ENCODE peak calls at places on chromosomes 13 and 19, in nine cellular contexts. B is neural progenitor cell, L is uterus, V is body of pancreas, Q is kidney, C is left ventricle myocardium inferior, R is pancreas, F is endodermal cell, I is fibroblast of lung. A is an unnamed sample. For H3K4me1, the result is how much of the 10 kb centered on the place peaks cover.

GRCh38 chr13:60327551-60327950 is 69.5 kb upstream of the TDRD3 start:
- DNase-seq in B (no peak), L (no peak), V (no peak), Q (no peak), C (no peak), R (no peak), F (no peak), I (no peak), A (no peak)

GRCh38 chr13:107457686-107458085 is 757.6 kb downstream of the LIG4 start:
- DNase-seq in B (peak), L (no peak), V (no peak), Q (no peak), C (no peak), R (no peak), F (no peak), I (no peak), A (no peak)

GRCh38 chr13:60754211-60754610 is 357.2 kb downstream of the TDRD3 start:
- DNase-seq in B (peak), L (no peak), V (no peak), Q (no peak), C (no peak), R (no peak), F (peak), I (no peak), A (no peak)

GRCh38 chr19:2127758-2128157 is 23.6 kb downstream of the AP3D1 start:
- DNase-seq in B (no peak), L (no peak), V (no peak), Q (no peak), C (peak), R (no peak), F (no peak), I (no peak), A (peak)

GRCh38 chr19:27774827-27775226 is 1438.1 kb downstream of the UQCRFS1 start:
- DNase-seq in B (no peak), L (no peak), V (no peak), Q (no peak), C (no peak), R (no peak), F (peak), I (no peak), A (no peak)

GRCh38 chr13:103799028-103799427 is 732.8 kb upstream of the SLC10A2 start:
- DNase-seq in B (no peak), L (no peak), V (no peak), Q (no peak), C (no peak), R (no peak), F (no peak), I (no peak), A (no peak)

GRCh38 chr13:80251403-80251802 is 89.5 kb downstream of the SPRY2 start:
- DNase-seq in B (peak), L (no peak), V (no peak), Q (no peak), C (no peak), R (no peak), F (no peak), I (peak), A (no peak)

GRCh38 chr13:66509176-66509575 is 721.0 kb downstream of the PCDH9 start:
- DNase-seq in B (no peak), L (no peak), V (no peak), Q (no peak), C (no peak), R (no peak), F (no peak), I (no peak), A (no peak)

GRCh38 chr13:98173431-98173921 is 3.6 kb downstream of the RNF113B start:
- DNase-seq in B (peak), L (peak), V (peak), Q (no peak), C (no peak), R (no peak), F (peak), I (peak), A (peak)

GRCh38 chr19:38455031-38455430 is 21.5 kb downstream of the RYR1 start:
- DNase-seq in B (peak), L (no peak), V (no peak), Q (no peak), C (no peak), R (no peak), F (peak), I (peak), A (no peak)

GRCh38 chr13:22018297-22019210 is 347.7 kb downstream of the FGF9 start:
- DNase-seq in B (no peak), L (no peak), V (no peak), Q (no peak), C (no peak), R (no peak), F (no peak), I (no peak), A (no peak)

GRCh38 chr19:10895920-10896319 is 24.6 kb downstream of the CARM1 start:
- DNase-seq in B (no peak), L (no peak), V (no peak), Q (no peak), C (no peak), R (no peak), F (peak), I (no peak), A (no peak)

GRCh38 chr19:18203863-18204393 is at the start of gene RAB3A:
- DNase-seq in B (peak), L (peak), V (peak), Q (peak), C (peak), R (peak), F (peak), I (peak), A (peak)
- TF ChIP-seq CTCF in B (peak), L (no peak), V (no peak), Q (no peak), C (no peak), R (no peak), F (peak), I (no peak), A (no peak)

DNA sequence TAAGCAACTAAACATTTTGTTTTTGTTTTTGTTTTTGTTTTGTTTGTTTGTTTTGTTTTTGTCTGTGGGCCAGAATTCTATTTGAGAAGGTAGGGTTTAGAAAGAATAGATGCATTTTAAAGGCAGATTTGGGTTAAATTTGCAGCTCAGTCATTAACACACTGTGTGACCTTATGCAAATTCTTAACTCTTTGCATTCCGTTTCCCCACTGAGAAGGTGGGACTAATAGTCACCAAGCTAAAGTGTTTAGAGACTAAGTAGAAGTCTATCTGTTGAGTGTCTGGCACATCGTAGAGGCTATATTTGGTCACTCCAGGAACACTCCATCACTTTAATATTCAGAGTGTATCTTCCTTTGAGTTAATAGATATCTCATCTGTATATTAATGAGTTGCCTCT is 87.1 kb downstream of the CCNA1 start:
- DNase-seq in B (no peak), L (no peak), V (no peak), Q (no peak), C (no peak), R (no peak), F (no peak), I (no peak), A (no peak)
- H3K4me1 ChIP-seq in B (under half), L (under half), V (under half), Q (under half), C (under half), R (under half), F (under half), I (under half), A (under half)

DNA sequence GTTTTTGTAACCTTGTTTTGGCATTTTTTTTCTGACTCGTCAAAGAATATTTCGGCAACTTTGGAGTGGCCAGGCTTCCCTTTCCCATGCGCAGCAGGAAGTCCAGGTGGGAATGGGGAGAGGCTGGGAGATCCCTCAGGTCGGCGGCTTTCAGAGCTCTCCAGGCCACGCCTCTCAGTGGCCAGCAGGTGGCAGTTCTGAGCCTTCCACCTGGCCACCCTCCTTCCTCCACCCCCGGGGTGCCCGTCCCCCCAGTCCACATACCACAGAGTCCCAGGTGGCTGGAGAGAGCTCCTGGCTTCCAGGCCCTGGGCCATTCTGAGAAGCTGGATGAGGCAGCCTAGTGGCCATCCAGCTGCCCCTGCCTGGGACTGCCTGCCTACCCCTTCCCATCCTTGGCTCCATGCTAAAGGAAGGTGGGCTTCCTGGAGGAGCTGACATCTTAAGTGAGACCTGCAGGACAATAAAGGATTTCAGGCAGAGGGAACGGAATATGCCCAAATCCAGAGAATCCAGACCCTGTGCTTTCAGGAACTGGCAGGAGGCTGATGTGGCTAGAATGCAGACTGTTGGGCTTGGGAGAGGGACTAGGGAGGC is 46.3 kb downstream of the CCNE1 start:
- DNase-seq in B (peak), L (no peak), V (peak), Q (no peak), C (no peak), R (no peak), F (peak), I (no peak), A (no peak)
- TF ChIP-seq CTCF in B (peak), L (no peak), V (peak), Q (peak), C (peak), R (peak), F (peak), I (peak), A (peak)

DNA sequence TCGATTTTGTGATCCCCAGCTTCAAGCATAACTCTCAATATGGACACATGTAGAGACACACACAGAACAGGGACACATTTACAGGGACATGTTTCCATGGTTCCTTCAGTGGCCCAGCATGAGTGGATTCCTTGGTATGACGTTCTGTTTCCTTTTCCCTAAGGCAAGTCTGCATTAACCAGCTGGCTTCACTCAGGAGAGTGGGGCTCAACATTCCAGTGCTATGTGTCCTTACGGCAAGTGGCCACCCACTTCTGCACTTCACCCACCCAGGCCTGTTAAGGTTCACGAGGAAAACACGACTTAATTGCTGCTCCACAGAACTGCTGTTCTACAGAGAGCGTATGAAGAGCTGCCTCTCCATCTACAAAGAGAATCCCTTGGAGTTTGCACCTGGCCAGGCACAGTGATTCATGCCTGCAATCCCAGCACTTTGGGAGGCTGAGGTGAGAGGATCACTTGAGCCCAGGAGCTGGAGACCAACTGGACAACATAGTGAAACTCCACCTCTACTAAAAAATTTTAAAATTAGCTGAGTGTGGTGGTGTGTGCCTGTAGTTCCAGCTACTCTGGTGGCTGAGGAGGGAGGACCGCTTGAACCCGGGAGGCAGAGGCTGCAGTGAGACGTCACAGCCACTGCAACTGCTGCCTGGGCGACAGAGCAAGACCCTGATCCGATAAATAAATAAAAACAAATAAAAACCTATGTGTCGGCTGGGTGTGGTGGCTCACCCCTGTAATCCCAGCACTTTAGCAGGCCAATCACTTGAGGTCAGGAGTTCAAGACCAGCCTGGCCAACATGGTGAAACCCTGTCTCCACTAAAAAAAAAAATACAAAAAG is 32.5 kb downstream of the BRD4 start:
- DNase-seq in B (no peak), L (no peak), V (no peak), Q (no peak), C (no peak), R (no peak), F (no peak), I (peak), A (no peak)
- H3K4me1 ChIP-seq in B (under half), L (under half), V (half or more), Q (under half), C (half or more), R (half or more), F (under half), I (half or more), A (half or more)

GRCh38 chr19:51441410-51442390 is 16.6 kb downstream of the SIGLEC8 start:
- DNase-seq in B (no peak), L (no peak), V (no peak), Q (peak), C (no peak), R (no peak), F (no peak), I (no peak), A (no peak)
- TF ChIP-seq CTCF in B (no peak), L (no peak), V (no peak), Q (no peak), C (no peak), R (no peak), F (no peak), I (no peak), A (no peak)

A was measured in heart left ventricle.